ENCODE peak calls at places on chromosomes 13 and 19, in eight cellular contexts. H is upper lobe of right lung, D is heart right ventricle, Q is heart left ventricle, X is thoracic aorta, A is ovary, G is WERI-Rb-1, N is A549. M is an unnamed sample.

GRCh38 chr19:13492128-13492527 is 14.2 kb downstream of the CACNA1A start:
- DNase-seq in H (no peak), D (no peak), Q (no peak), X (no peak), A (no peak), G (no peak), N (no peak), M (no peak)

GRCh38 chr13:66860868-66861447 is 369.2 kb downstream of the PCDH9 start:
- DNase-seq in H (no peak), D (no peak), Q (no peak), X (no peak), A (no peak), G (no peak), N (no peak), M (no peak)

GRCh38 chr19:32311371-32311770 is 34.0 kb upstream of the ZNF507 start:
- DNase-seq in H (no peak), D (no peak), Q (no peak), X (no peak), A (no peak), G (no peak), N (no peak), M (no peak)

GRCh38 chr13:73039201-73040108 is 19.4 kb upstream of the KLF5 start:
- DNase-seq in H (no peak), D (no peak), Q (no peak), X (no peak), A (no peak), G (no peak), N (no peak), M (no peak)

GRCh38 chr13:100110269-100110668 is 21.4 kb downstream of the PCCA start:
- DNase-seq in H (no peak), D (no peak), Q (no peak), X (no peak), A (no peak), G (no peak), N (no peak), M (no peak)

GRCh38 chr19:5547881-5548280 is 19.9 kb downstream of the TINCR start:
- DNase-seq in H (no peak), D (no peak), Q (no peak), X (no peak), A (no peak), G (peak), N (peak), M (no peak)

GRCh38 chr13:45178349-45179142 is 22.3 kb downstream of the KCTD4 start:
- DNase-seq in H (no peak), D (peak), Q (no peak), X (no peak), A (no peak), G (no peak), N (no peak), M (no peak)

GRCh38 chr13:113205428-113205931 is 3.0 kb downstream of the PCID2 start:
- DNase-seq in H (no peak), D (no peak), Q (no peak), X (no peak), A (no peak), G (no peak), N (no peak), M (no peak)

GRCh38 chr19:8815780-8816179 is 16.3 kb downstream of the ZNF558 start:
- DNase-seq in H (no peak), D (no peak), Q (no peak), X (no peak), A (no peak), G (no peak), N (no peak), M (no peak)

GRCh38 chr19:8821748-8822241 is 10.3 kb downstream of the ZNF558 start:
- DNase-seq in H (no peak), D (no peak), Q (no peak), X (no peak), A (no peak), G (no peak), N (no peak), M (no peak)

GRCh38 chr19:8820234-8820633 is 11.9 kb downstream of the ZNF558 start:
- DNase-seq in H (no peak), D (no peak), Q (no peak), X (no peak), A (no peak), G (no peak), N (no peak), M (no peak)
- TF ChIP-seq CTCF in H (no peak), D (no peak), Q (no peak), X (no peak), A (no peak), G (no peak), N (no peak), M (no peak)

DNA sequence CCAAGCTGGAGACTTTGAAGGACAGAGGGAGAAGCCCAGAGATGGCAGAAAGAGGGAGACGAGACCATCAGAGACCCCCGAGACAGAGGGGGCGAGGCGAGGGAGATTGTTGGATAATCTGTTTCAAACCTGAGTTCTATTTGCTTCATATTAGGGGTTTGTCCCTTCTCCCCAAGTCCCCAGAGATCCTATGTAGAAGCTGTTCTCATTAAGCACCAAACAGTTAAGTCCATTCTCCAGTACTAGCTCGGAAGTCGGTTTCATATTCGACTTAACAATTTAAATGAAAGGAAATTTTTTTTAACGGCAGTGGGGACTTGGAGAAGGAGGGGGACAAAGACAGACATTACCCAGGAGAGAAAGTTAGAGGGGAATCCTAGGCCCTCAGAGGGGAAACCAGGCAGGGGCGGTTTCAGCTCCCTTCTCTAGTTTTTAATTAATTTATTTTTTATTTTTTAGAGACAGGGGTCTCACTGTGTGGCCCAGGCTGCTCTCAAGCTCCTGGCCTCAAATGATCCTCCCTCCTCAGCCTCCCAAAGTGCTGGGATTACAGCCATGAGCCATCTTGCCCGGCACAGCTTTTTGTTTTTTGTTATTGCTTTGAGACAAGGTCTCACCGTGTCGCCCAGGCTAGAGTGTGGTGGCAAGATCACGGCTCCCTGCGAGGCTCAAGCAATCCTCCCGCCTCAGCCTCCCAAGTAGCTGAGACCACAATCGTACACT is 13.6 kb upstream of the TLE2 start:
- DNase-seq in H (no peak), D (no peak), Q (no peak), X (no peak), A (no peak), G (no peak), N (no peak), M (no peak)
- H3K4me3 ChIP-seq in H (no peak), D (peak), Q (peak), X (no peak), A (peak), G (no peak), N (no peak), M (no peak)

DNA sequence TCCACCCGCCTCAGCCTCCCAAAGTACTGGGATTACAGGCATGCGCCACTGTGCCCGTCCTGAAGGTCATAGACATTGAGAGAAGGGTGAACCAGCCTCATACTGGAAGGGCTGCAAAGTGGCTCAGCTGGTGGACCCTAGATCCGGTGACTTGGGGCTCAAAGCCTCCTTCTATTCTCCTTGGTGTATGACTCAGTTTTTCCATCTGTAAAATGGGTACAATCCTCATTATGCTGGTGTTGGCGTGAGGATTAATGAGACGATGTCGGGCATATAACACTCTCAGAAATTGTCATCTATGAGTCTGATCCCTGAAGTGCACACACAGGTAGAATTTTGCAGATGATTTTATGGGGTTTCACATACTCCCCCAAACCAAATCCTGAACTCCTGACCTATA is 5.8 kb upstream of the CAMSAP3 start:
- DNase-seq in H (no peak), D (no peak), Q (no peak), X (no peak), A (no peak), G (no peak), N (no peak), M (no peak)
- H3K27ac ChIP-seq in H (no peak), D (no peak), Q (no peak), X (no peak), A (no peak), G (no peak), N (no peak), M (no peak)

GRCh38 chr19:46571495-46571894 is 29.6 kb upstream of the CALM3 start:
- DNase-seq in H (no peak), D (no peak), Q (no peak), X (no peak), A (no peak), G (peak), N (peak), M (no peak)
- TF ChIP-seq CTCF in H (no peak), D (no peak), Q (no peak), X (no peak), A (no peak), G (peak), N (peak), M (no peak)

DNA sequence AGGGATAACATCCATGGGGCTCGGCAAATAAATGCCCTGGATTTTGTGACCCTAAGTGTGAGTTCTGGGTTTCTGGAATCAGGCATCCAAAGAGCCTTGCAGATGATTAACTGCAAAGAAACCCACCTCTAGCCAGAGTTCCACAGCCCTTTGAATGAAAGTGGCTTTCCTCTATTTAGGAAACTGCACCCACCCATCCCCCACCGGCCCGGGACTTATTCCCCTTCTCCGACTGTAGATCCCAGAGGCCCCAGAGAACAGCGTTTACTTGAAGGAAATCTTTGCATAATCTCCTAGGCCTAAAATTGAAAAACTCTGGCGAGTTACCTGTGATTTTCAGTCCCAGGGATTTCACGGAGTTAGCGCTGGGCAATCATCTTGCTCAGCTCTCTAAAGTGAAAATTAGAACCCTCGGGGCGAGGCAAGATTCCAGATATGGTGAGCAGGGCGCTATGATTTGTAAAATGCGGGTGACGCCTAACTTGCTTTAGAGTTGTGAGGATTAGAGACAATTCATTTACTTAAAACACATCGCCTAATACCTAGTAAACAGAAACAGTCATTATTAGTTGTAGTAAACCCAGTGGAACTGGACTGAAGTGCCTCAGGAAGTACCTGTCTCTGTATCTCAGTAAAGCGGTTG is 9.4 kb downstream of the URAD start:
- DNase-seq in H (peak), D (no peak), Q (no peak), X (no peak), A (no peak), G (no peak), N (no peak), M (no peak)
- H3K4me3 ChIP-seq in H (no peak), D (no peak), Q (no peak), X (peak), A (no peak), G (no peak), N (no peak), M (no peak)

GRCh38 chr13:24341439-24341838 is 32.1 kb downstream of the C1QTNF9 start:
- DNase-seq in H (no peak), D (no peak), Q (no peak), X (no peak), A (no peak), G (no peak), N (no peak), M (no peak)
- H3K27ac ChIP-seq in H (no peak), D (no peak), Q (no peak), X (no peak), A (no peak), G (no peak), N (no peak), M (no peak)

GRCh38 chr19:47432499-47432898 is 13.2 kb upstream of the MEIS3 start:
- DNase-seq in H (no peak), D (no peak), Q (no peak), X (no peak), A (no peak), G (no peak), N (no peak), M (no peak)
- TF ChIP-seq CTCF in H (no peak), D (no peak), Q (no peak), X (no peak), A (no peak), G (no peak), N (no peak), M (no peak)

DNA sequence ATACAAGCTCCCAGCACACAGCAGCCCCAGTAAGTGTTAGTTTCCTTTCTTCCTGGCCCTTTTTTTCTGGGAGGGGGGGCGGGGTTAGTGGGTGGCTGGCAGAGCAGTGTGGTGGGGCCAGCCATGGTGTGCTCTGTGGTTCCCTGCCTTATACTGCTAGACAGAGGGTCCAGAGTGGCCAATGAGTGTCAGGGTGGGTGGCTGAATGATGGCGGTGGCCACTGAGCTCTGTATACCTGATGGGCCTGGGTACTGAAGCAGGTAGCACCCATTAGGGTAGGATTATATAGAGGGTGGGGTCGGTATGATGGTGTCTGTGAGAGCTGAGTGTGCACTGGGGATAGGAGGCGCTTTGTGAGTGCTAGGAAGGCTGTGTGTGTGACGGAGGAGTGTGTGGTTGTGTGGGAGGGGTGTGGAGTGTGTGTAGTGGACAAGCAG is 13.8 kb downstream of the CIC start:
- DNase-seq in H (no peak), D (no peak), Q (no peak), X (no peak), A (no peak), G (no peak), N (no peak), M (no peak)
- H3K4me3 ChIP-seq in H (peak), D (peak), Q (peak), X (peak), A (no peak), G (peak), N (peak), M (no peak)

GRCh38 chr19:50795665-50796073 is 5.5 kb downstream of the ACP4 start:
- DNase-seq in H (no peak), D (no peak), Q (no peak), X (no peak), A (no peak), G (no peak), N (no peak), M (no peak)
- H3K27ac ChIP-seq in H (no peak), D (no peak), Q (no peak), X (no peak), A (no peak), G (no peak), N (no peak), M (no peak)

GRCh38 chr19:19214892-19215291 is 3.1 kb downstream of the NCAN start:
- DNase-seq in H (no peak), D (peak), Q (no peak), X (no peak), A (no peak), G (no peak), N (no peak), M (peak)
- TF ChIP-seq CTCF in H (no peak), D (no peak), Q (no peak), X (no peak), A (no peak), G (no peak), N (no peak), M (no peak)

M was measured in pancreas.